ENCODE peak calls at places on chromosomes 2 and 18, in ten cellular contexts. H is heart right ventricle; Z is right cardiac atrium; X is adrenal gland; W is fibroblast of lung; K is GM23338; O is CD4-positive, alpha-beta T cell; U is prostate gland; J is aorta; P is WERI-Rb-1. A is an unnamed sample.

GRCh38 chr2:104874230-104874629 is 20.3 kb downstream of the POU3F3 start:
- DNase-seq in H (no peak), Z (no peak), X (no peak), W (no peak), K (no peak), O (no peak), U (no peak), J (no peak), P (no peak), A (no peak)

GRCh38 chr18:55869965-55870585 is 282.1 kb upstream of the TCF4 start:
- DNase-seq in H (no peak), Z (peak; percentile 20), X (peak; percentile 4), W (peak; percentile 41), K (no peak), O (no peak), U (no peak), J (peak; percentile 69), P (no peak), A (no peak)

GRCh38 chr2:131413148-131413747 is 49.3 kb upstream of the RAB6D start:
- DNase-seq in H (no peak), Z (no peak), X (peak; percentile 47), W (peak; percentile 50), K (peak; percentile 60), O (no peak), U (peak; percentile 34), J (no peak), P (no peak), A (peak; percentile 44)

GRCh38 chr18:63084220-63084619 is 235.3 kb downstream of the BCL2 start:
- DNase-seq in H (no peak), Z (no peak), X (no peak), W (no peak), K (no peak), O (no peak), U (no peak), J (no peak), P (no peak), A (no peak)

GRCh38 chr2:234306426-234307173 is 190.3 kb downstream of the ARL4C start:
- DNase-seq in H (no peak), Z (no peak), X (no peak), W (no peak), K (no peak), O (no peak), U (no peak), J (no peak), P (no peak), A (no peak)

GRCh38 chr2:217813828-217814227 is 189.0 kb downstream of the TNS1 start:
- DNase-seq in H (no peak), Z (no peak), X (no peak), W (no peak), K (no peak), O (no peak), U (no peak), J (no peak), P (no peak), A (no peak)

GRCh38 chr18:54734059-54734458 is 94.2 kb upstream of the RAB27B start:
- DNase-seq in H (no peak), Z (no peak), X (peak; percentile 25), W (peak; percentile 98), K (no peak), O (no peak), U (no peak), J (no peak), P (no peak), A (no peak)

GRCh38 chr2:19837235-19837766 is 64.5 kb downstream of the TTC32 start:
- DNase-seq in H (no peak), Z (no peak), X (no peak), W (no peak), K (no peak), O (no peak), U (no peak), J (no peak), P (no peak), A (no peak)

GRCh38 chr2:218880749-218881594 is at the start of gene WNT10A:
- DNase-seq in H (no peak), Z (no peak), X (no peak), W (no peak), K (peak; percentile 9), O (no peak), U (no peak), J (peak; percentile 69), P (no peak), A (no peak)

GRCh38 chr2:10932345-10933151 is 20.8 kb downstream of the KCNF1 start:
- DNase-seq in H (no peak), Z (no peak), X (peak; percentile 6), W (no peak), K (no peak), O (no peak), U (no peak), J (no peak), P (no peak), A (no peak)

GRCh38 chr2:45889053-45889452 is 237.6 kb downstream of the PRKCE start:
- DNase-seq in H (peak; percentile 31), Z (no peak), X (peak; percentile 38), W (peak; percentile 18), K (peak; percentile 50), O (peak; percentile 16), U (no peak), J (no peak), P (peak; percentile 99), A (no peak)

GRCh38 chr2:66494708-66495107 is 59.8 kb downstream of the MEIS1 start:
- DNase-seq in H (no peak), Z (peak; percentile 66), X (peak; percentile 84), W (peak; percentile 89), K (no peak), O (no peak), U (peak; percentile 50), J (no peak), P (no peak), A (no peak)

GRCh38 chr18:45066868-45067267 is 386.2 kb downstream of the SETBP1 start:
- DNase-seq in H (peak; percentile 56), Z (peak; percentile 31), X (peak; percentile 13), W (peak; percentile 6), K (no peak), O (no peak), U (no peak), J (no peak), P (no peak), A (no peak)

GRCh38 chr2:122001441-122001874 is 246.0 kb downstream of the TSN start:
- DNase-seq in H (no peak), Z (no peak), X (no peak), W (no peak), K (no peak), O (no peak), U (no peak), J (no peak), P (no peak), A (no peak)

GRCh38 chr18:61939032-61939674 is 46.3 kb upstream of the RNF152 start:
- DNase-seq in H (no peak), Z (no peak), X (no peak), W (no peak), K (no peak), O (no peak), U (no peak), J (no peak), P (no peak), A (no peak)

GRCh38 chr18:80245781-80246655 is 1.3 kb downstream of the PARD6G start:
- DNase-seq in H (no peak), Z (peak; percentile 22), X (no peak), W (peak; percentile 17), K (peak; percentile 77), O (no peak), U (peak; percentile 55), J (peak; percentile 80), P (peak; percentile 89), A (no peak)

GRCh38 chr2:222794585-222795579 is 66.0 kb upstream of the ACSL3 start:
- DNase-seq in H (no peak), Z (no peak), X (no peak), W (no peak), K (peak; percentile 31), O (no peak), U (no peak), J (no peak), P (no peak), A (no peak)

GRCh38 chr2:58923869-58924268 is 682.7 kb upstream of the FANCL start:
- DNase-seq in H (no peak), Z (no peak), X (no peak), W (peak; percentile 95), K (no peak), O (no peak), U (no peak), J (no peak), P (no peak), A (no peak)

GRCh38 chr2:215784371-215784783 is 229.0 kb downstream of the MREG start:
- DNase-seq in H (no peak), Z (no peak), X (no peak), W (peak; percentile 76), K (no peak), O (no peak), U (no peak), J (no peak), P (no peak), A (no peak)

GRCh38 chr18:6405237-6406074 is 9.3 kb downstream of the L3MBTL4 start:
- DNase-seq in H (no peak), Z (no peak), X (no peak), W (peak; percentile 23), K (no peak), O (no peak), U (peak; percentile 21), J (no peak), P (no peak), A (no peak)
- H3K27ac ChIP-seq in H (no peak overlapping the region), Z (no peak overlapping the region), X (peak overlapping the region; percentile 75), W (no peak overlapping the region), K (no peak overlapping the region), O (no peak overlapping the region), U (no peak overlapping the region), J (no peak overlapping the region), P (no peak overlapping the region), A (no peak overlapping the region)

GRCh38 chr2:200757414-200757813 is 54.3 kb upstream of the BZW1 start:
- DNase-seq in H (no peak), Z (no peak), X (no peak), W (no peak), K (no peak), O (no peak), U (no peak), J (no peak), P (no peak), A (no peak)
- H3K27me3 ChIP-seq in H (no peaks in the 10 kb centered on the region), Z (no peaks in the 10 kb centered on the region), X (no peaks in the 10 kb centered on the region), W (no peaks in the 10 kb centered on the region), K (no peaks in the 10 kb centered on the region), O (no peaks in the 10 kb centered on the region), U (no peaks in the 10 kb centered on the region), J (no peaks in the 10 kb centered on the region), P (no peaks in the 10 kb centered on the region), A (no peaks in the 10 kb centered on the region)

DNA sequence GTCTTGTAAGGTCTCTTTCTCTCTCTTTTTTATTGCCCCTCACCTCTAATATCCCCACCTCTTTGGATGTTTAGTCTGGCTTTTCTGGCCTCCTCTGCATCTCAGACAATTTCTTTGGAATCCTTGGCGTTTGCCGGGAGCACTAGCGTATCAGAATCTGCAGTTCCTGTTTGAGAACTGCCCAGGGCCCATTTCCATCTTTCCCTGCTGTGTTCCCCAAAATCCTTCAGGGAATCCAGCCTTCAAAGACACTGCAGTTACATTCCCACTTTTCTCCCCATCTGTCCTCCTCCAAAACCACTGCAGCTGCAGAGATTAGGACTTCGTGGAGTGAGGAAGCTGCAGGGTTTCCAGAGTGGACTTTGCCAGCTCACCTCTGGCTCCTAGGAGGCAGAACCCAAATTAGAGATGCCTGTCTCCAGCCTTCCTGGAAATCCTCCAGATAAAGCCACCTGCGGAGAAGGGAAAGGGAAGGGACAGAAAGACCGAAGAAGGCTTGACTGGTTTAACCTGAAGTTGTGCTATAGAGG is 2.7 kb downstream of the VSNL1 start:
- DNase-seq in H (no peak), Z (no peak), X (no peak), W (no peak), K (peak; percentile 80), O (no peak), U (no peak), J (no peak), P (no peak), A (no peak)
- H3K27ac ChIP-seq in H (no peak overlapping the region), Z (no peak overlapping the region), X (peak overlapping the region; percentile 8), W (no peak overlapping the region), K (peak overlapping the region; percentile 95), O (no peak overlapping the region), U (no peak overlapping the region), J (no peak overlapping the region), P (no peak overlapping the region), A (no peak overlapping the region)

GRCh38 chr2:240149943-240150784 is 9.7 kb upstream of the OTOS start:
- DNase-seq in H (no peak), Z (no peak), X (peak; percentile 56), W (peak; percentile 12), K (peak; percentile 83), O (peak; percentile 17), U (no peak), J (no peak), P (peak; percentile 66), A (peak; percentile 19)
- H3K27me3 ChIP-seq in H (peaks cover 10% of the 10 kb centered on the region), Z (no peaks in the 10 kb centered on the region), X (peaks cover 6% of the 10 kb centered on the region), W (peaks cover 5% of the 10 kb centered on the region), K (no peaks in the 10 kb centered on the region), O (peaks cover 11% of the 10 kb centered on the region), U (no peaks in the 10 kb centered on the region), J (no peaks in the 10 kb centered on the region), P (no peaks in the 10 kb centered on the region), A (peaks cover 4% of the 10 kb centered on the region)